ENCODE peak calls at places on chromosomes 7 and 10, in five cellular contexts. N is sigmoid colon, H is glutamatergic neuron, W is left lung, V is AG09319. Q is an unnamed sample.

GRCh38 chr10:100470367-100470766 is 7.6 kb downstream of the WNT8B start:
- DNase-seq in H (no peak), V (no peak), W (no peak), N (no peak), Q (no peak)

GRCh38 chr7:37287093-37287492 is 161.6 kb downstream of the ELMO1 start:
- DNase-seq in H (no peak), V (no peak), W (no peak), N (no peak), Q (no peak)

GRCh38 chr10:74585231-74586087 is 240.9 kb upstream of the KAT6B start:
- DNase-seq in V (no peak), N (no peak), W (no peak), H (peak), Q (peak)

GRCh38 chr7:151206914-151207313 is 3.4 kb downstream of the H2BK1 start:
- DNase-seq in H (no peak), N (no peak), W (no peak), V (no peak), Q (no peak)

GRCh38 chr10:43138757-43139241 is 554 bp downstream of the CSGALNACT2 start:
- DNase-seq in V (no peak), W (peak), N (no peak), H (peak), Q (no peak)

GRCh38 chr7:73352784-73353183 is 24.8 kb downstream of the FKBP6 start:
- DNase-seq in H (no peak), V (no peak), N (no peak), W (no peak), Q (no peak)

GRCh38 chr10:51342381-51342780 is 268.1 kb downstream of the PRKG1 start:
- DNase-seq in V (no peak), W (no peak), H (no peak), N (no peak), Q (no peak)

GRCh38 chr7:103048833-103049232 is 25.8 kb downstream of the FBXL13 start:
- DNase-seq in W (no peak), N (no peak), H (no peak), V (no peak), Q (no peak)

GRCh38 chr7:83271212-83272099 is 108.8 kb upstream of the PCLO start:
- DNase-seq in H (no peak), N (no peak), W (no peak), V (no peak), Q (peak)

GRCh38 chr7:493661-494251 is 25.9 kb downstream of the PDGFA start:
- DNase-seq in W (peak), H (peak), N (peak), V (no peak), Q (no peak)

GRCh38 chr7:4722960-4723359 is 40.9 kb downstream of the FOXK1 start:
- DNase-seq in V (no peak), N (no peak), H (no peak), W (no peak), Q (no peak)

GRCh38 chr7:148318838-148319237 is 271.7 kb upstream of the C7orf33 start:
- DNase-seq in N (no peak), H (no peak), W (no peak), V (no peak), Q (no peak)

GRCh38 chr7:116968626-116969025 is 15.3 kb downstream of the ST7 start:
- DNase-seq in W (no peak), V (no peak), N (no peak), H (no peak), Q (no peak)

GRCh38 chr7:156942708-156943090 is 6.8 kb upstream of the NOM1 start:
- DNase-seq in H (no peak), V (no peak), W (no peak), N (no peak), Q (no peak)

GRCh38 chr10:37566336-37566735 is 291.1 kb downstream of the ZNF248 start:
- DNase-seq in V (no peak), N (no peak), W (no peak), H (no peak), Q (no peak)

GRCh38 chr10:91409069-91409868 is 875 bp upstream of the HECTD2 start:
- DNase-seq in W (peak), N (peak), V (peak), H (peak), Q (peak)

GRCh38 chr10:84605802-84606201 is 277.4 kb downstream of the CCSER2 start:
- DNase-seq in H (no peak), W (no peak), V (no peak), N (no peak), Q (no peak)

GRCh38 chr10:84607523-84607922 is 279.1 kb downstream of the CCSER2 start:
- DNase-seq in V (no peak), W (no peak), N (no peak), H (no peak), Q (no peak)

GRCh38 chr10:84608126-84608525 is 279.7 kb downstream of the CCSER2 start:
- DNase-seq in H (no peak), V (no peak), N (no peak), W (no peak), Q (no peak)

GRCh38 chr10:84607044-84607443 is 278.7 kb downstream of the CCSER2 start:
- DNase-seq in H (no peak), N (no peak), W (no peak), V (no peak), Q (no peak)

DNA sequence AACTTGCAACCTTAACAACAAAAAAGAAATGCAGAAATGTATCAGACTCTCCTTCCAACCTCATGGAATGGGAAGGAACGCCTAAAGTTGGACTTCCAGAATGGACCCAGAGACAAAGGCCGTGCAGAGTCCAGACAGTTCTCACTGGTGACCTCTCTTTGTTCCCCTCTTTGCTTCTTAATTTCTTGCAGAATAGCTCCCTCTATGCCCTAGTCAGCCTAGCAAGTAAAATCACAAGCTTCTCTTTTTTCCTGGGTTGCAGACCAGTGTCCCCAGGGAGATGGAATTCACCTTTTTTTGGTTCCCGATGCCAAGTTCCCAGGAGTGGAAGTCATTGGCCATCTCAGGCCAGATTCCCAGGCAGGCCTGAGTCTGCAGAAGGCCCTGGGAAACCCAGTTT is 278.0 kb downstream of the CCSER2 start:
- DNase-seq in N (no peak), V (no peak), W (no peak), H (no peak), Q (no peak)
- TF ChIP-seq CTCF in N (no peak), V (no peak), W (no peak), H (no peak), Q (no peak)

GRCh38 chr7:5824297-5824610 is 42.8 kb upstream of the RNF216 start:
- DNase-seq in H (no peak), V (no peak), N (no peak), W (no peak), Q (no peak)

GRCh38 chr7:5827755-5828154 is 46.3 kb upstream of the RNF216 start:
- DNase-seq in V (no peak), N (no peak), H (peak), W (no peak), Q (no peak)

DNA sequence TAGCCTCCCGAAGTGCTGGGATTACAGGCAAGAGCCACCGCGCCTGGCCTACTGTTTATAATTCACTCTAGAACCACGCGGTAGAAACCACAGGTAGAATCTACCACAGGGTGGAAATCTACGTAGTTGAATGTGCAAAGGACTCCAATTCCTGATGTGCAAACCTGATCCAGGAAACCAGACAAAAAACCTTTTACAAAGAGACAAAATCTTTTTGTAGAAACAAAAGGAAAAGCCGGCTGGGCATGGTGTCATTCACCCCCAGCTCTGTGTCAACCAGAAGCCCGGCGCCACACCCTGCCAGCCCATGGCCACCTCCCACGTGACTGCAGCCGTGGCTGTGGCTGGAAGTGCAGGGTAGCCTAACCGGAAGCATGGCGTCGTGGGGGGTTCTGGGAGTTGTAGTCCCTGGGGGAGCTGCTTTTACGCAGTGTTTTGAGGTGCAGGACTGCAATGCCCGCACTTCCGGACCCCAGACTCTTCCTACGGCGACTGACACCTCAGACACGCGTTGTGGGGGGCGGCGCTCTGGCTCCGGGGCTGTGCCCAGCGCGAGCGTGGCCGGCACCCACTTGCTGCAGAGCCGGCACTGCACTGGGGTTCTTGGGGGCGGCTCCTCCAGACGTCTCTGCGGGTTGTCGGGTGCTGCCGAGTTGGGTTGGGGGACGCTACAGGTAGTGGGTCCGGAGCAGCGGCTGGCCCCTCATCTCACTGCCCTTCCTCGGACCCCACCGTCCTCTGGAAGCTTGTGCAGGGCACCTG is 41.5 kb upstream of the RNF216 start:
- DNase-seq in N (peak), H (peak), V (peak), W (peak), Q (peak)
- TF ChIP-seq CTCF in N (peak), H (no peak), V (no peak), W (no peak), Q (peak)

DNA sequence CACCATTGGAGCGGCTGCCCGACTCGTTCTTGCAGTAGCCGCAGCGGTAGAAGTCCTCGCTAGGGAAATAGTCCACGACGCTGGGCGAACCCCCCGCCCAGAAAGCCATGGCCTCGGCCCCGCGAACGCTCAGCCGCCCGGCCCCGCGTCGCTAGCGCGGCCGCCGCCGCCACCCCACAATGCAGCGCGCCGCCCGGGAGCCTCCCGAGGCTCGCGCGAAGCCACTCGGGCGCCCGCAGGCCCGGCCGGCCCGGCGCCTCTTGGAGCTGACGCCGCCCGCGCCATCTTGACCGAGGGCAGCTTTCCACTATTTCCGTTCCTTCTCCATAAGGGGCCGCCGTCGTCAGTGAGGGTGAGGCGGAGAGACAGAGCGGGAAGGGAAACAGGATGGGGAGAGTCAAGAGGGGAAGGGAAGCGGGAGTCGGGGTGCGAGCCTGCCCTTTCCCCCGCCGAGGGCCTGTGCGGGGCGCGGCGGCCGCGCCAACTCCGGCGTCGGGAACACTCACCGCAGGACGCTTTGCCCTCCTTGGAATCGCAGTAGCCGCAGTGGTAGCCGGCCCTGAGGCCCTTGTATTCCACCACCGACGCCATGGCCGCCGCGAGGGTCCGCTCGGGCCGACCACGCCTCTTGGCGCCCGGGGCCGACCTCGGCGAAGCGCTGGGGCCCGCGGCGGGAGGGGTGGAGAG is at the start of gene ATE1:
- DNase-seq in N (peak), V (peak), H (peak), W (peak), Q (peak)
- TF ChIP-seq CTCF in N (no peak), V (peak), H (no peak), W (no peak), Q (peak)

DNA sequence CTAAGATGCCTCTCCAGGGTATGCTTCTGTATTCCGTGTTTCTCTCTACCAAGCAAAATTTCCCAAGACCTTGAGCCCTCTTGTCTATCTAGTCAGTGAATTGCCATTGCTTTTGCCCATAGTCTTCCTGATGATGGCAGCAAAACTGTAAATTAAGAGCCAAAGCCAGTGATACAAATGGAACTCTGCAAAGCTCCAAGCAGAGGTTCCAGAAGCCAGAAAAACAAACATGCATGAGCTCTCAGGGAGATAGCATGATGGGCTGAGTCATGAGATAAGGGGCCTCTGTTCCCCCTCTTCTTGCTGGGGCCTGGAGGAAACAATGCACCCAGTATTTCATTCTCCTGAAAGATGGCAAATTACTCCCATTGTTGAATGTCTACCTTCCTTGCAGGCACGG is 24.7 kb downstream of the LSMEM1 start:
- DNase-seq in V (no peak), H (no peak), W (no peak), N (no peak), Q (no peak)
- TF ChIP-seq CTCF in V (no peak), H (no peak), W (no peak), N (no peak), Q (no peak)

DNA sequence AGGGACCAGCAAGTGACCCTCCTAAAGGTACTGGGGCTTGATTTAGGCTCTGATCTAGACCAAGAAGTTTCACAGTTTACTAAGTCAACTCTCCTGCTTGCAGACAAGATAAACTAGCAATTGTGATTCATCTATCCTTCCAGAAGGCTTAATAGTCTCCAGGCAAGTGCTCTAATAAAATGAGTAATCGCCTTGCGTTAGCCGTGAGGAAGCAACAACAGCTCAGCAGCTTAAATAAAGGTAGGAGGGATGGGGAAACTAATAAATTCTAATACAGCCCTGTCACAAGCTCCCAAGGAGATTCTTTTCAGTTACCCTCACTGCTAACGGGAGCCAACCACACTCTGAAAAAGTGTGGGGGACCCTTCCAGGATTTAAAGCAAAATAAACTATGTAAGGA is 48.5 kb downstream of the FRMD4A start:
- DNase-seq in H (no peak), N (no peak), V (no peak), W (no peak), Q (no peak)
- TF ChIP-seq CTCF in H (no peak), N (no peak), V (no peak), W (no peak), Q (no peak)

DNA sequence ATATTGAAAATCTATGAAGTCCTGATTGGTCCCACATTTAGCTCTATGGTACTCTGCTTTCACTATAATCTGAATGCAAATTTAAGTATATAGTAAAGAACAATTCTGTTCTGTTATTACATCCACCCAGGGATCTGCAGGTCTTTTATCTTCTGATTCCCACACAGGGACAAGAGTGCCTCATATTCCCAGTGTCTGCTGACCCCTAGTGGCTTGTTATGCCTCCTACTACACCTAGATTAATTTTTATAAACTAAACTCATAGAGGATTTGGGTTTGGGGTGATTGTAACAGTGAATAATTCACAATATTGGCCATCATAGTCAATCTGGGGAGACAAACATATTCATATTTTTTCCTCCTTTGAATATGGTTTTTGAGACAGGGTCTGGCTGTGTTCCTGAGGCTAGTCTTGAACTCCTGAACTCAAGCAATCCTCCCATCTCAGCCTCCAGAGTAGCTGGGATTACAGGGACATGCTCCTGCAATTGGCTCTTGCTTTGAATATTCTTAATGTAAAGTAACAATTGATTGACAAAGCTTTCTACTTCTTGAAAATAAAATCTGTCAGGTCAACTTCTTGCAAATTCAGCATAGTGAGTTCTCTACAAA is 282.1 kb downstream of the KCND2 start:
- DNase-seq in V (peak), N (no peak), H (peak), W (no peak), Q (peak)
- TF ChIP-seq CTCF in V (peak), N (peak), H (peak), W (peak), Q (peak)

Q was measured in astrocyte of the cerebellum.